ENCODE peak calls at places on chromosome 20, in five cellular contexts. S, W, G, Q and A are unnamed samples.

GRCh38 chr20:56422131-56422823 is 10.2 kb downstream of the CASS4 start:
- ATAC-seq in S (no peak), W (no peak), G (no peak), Q (peak), A (no peak)

GRCh38 chr20:2816583-2817340 is 598 bp downstream of the TMEM239 start:
- ATAC-seq in S (no peak), W (peak), G (peak), Q (no peak), A (no peak)

GRCh38 chr20:40189621-40190020 is 499.4 kb downstream of the MAFB start:
- ATAC-seq in S (no peak), W (no peak), G (no peak), Q (no peak), A (no peak)

GRCh38 chr20:3326779-3327521 is 80.5 kb downstream of the DNAAF9 start:
- ATAC-seq in S (no peak), W (no peak), G (no peak), Q (peak), A (no peak)

GRCh38 chr20:40750541-40750940 is 61.5 kb upstream of the MAFB start:
- ATAC-seq in S (no peak), W (no peak), G (no peak), Q (no peak), A (no peak)

GRCh38 chr20:40519928-40520327 is 169.1 kb downstream of the MAFB start:
- ATAC-seq in S (no peak), W (no peak), G (no peak), Q (peak), A (no peak)

GRCh38 chr20:1569417-1569861 is 11.9 kb upstream of the SIRPD start:
- ATAC-seq in S (no peak), W (no peak), G (no peak), Q (peak), A (no peak)

GRCh38 chr20:32056708-32057491 is 4.9 kb downstream of the HCK start:
- ATAC-seq in S (no peak), W (no peak), G (no peak), Q (peak), A (no peak)

GRCh38 chr20:24877652-24878051 is 71.4 kb upstream of the CST7 start:
- ATAC-seq in S (no peak), W (no peak), G (no peak), Q (no peak), A (no peak)

GRCh38 chr20:35011589-35012226 is 56.0 kb downstream of the MYH7B start:
- ATAC-seq in S (no peak), W (no peak), G (no peak), Q (no peak), A (no peak)

GRCh38 chr20:54339093-54339492 is 131.2 kb downstream of the PFDN4 start:
- ATAC-seq in S (no peak), W (no peak), G (no peak), Q (no peak), A (no peak)

GRCh38 chr20:45083127-45083526 is 17.8 kb downstream of the KCNS1 start:
- ATAC-seq in S (no peak), W (no peak), G (no peak), Q (no peak), A (no peak)